ENCODE peak calls at places on chromosomes 11 and 22, in four cellular contexts. K, A, N and D are unnamed samples.

GRCh38 chr22:16963189-16963945 is 44.7 kb downstream of the GAB4 start:
- DNase-seq in K (no peak), A (no peak), N (no peak), D (no peak)

GRCh38 chr22:35418726-35419125 is 18.8 kb downstream of the MCM5 start:
- DNase-seq in K (no peak), A (no peak), N (no peak), D (no peak)

GRCh38 chr11:120835601-120836228 is 188.2 kb upstream of the TBCEL start:
- DNase-seq in K (no peak), A (peak; percentile 12), N (no peak), D (no peak)

GRCh38 chr11:110434952-110435779 is 5.4 kb downstream of the FDX1 start:
- DNase-seq in K (no peak), A (no peak), N (peak; percentile 69), D (peak; percentile 22)

GRCh38 chr11:32870676-32871075 is 21.9 kb upstream of the QSER1 start:
- DNase-seq in K (peak; percentile 44), A (no peak), N (peak; percentile 82), D (no peak)

GRCh38 chr22:24694971-24695928 is 79.3 kb downstream of the PIWIL3 start:
- DNase-seq in K (no peak), A (no peak), N (peak; percentile 21), D (no peak)

GRCh38 chr11:96145163-96145585 is 197.8 kb downstream of the MAML2 start:
- DNase-seq in K (no peak), A (no peak), N (no peak), D (peak; percentile 28)

GRCh38 chr11:67120881-67121710 is 2.0 kb downstream of the KDM2A start:
- DNase-seq in K (no peak), A (peak; percentile 45), N (no peak), D (peak; percentile 56)

GRCh38 chr11:119470316-119471266 is 47.6 kb upstream of the THY1 start:
- DNase-seq in K (no peak), A (peak; percentile 96), N (no peak), D (peak; percentile 75)
- H2AFZ ChIP-seq in K (no peak overlapping the region), A (peak overlapping the region; percentile 81), N (no peak overlapping the region), D (no peak overlapping the region)

GRCh38 chr22:31160328-31160978 is 471 bp downstream of the RNF185 start:
- DNase-seq in K (no peak), A (peak; percentile 31), N (no peak), D (no peak)
- H2AFZ ChIP-seq in K (peak overlapping the region; percentile 99), A (peak overlapping the region; percentile 88), N (peak overlapping the region; percentile 94), D (peak overlapping the region; percentile 97)

GRCh38 chr11:106482920-106483761 is 405.7 kb downstream of the AASDHPPT start:
- DNase-seq in K (peak; percentile 37), A (peak; percentile 84), N (no peak), D (peak; percentile 66)
- H2AFZ ChIP-seq in K (peak overlapping the region; percentile 40), A (peak overlapping the region; percentile 76), N (peak overlapping the region; percentile 44), D (no peak overlapping the region)

DNA sequence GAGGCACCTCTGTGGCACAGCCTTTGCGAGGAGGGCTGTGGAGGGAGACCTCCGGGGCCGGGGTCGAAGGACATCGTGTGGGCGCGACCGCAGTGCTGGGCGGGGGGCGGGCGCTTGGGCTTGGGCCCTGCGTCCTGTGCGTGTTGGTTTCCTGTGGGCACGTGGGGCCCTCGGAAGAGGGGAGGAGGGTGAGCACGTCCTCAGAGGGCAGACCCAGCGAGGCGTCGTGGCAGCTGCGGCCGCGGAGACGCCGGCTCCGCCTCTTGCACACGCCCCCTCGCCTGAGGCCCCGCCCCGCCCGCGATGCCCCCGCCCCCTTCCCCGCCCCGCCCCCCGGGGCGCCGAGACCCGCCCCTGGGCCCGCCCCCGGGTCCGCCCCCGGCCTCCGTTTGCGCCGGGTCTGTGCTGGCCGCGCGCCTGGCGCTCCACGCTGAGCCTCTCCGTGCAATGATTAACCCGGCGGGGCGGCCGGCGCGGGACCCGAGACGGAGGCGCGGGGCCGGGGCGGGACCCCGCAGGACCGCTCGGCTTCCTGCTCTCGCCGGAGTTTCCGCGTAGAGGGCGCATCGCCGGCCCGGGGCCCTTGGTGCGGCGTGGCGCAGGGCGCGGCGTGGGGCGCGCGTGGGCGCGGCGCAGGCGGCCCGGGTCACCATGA is at the start of gene PRR5:
- DNase-seq in K (peak; percentile 89), A (peak; percentile 91), N (peak; percentile 71), D (peak; percentile 40)
- H2AFZ ChIP-seq in K (no peak within 1 kb of the TSS), A (peak within 1 kb of the TSS; percentile 91), N (peak within 1 kb of the TSS; percentile 91), D (peak within 1 kb of the TSS; percentile 86)

GRCh38 chr11:13314676-13315394 is 37.2 kb downstream of the BMAL1 start:
- DNase-seq in K (peak; percentile 57), A (peak; percentile 28), N (no peak), D (no peak)

GRCh38 chr11:13318498-13319295 is 41.1 kb downstream of the BMAL1 start:
- DNase-seq in K (no peak), A (no peak), N (no peak), D (no peak)

GRCh38 chr11:13317293-13318080 is 39.9 kb downstream of the BMAL1 start:
- DNase-seq in K (no peak), A (no peak), N (no peak), D (no peak)

GRCh38 chr11:13315517-13316432 is 38.2 kb downstream of the BMAL1 start:
- DNase-seq in K (no peak), A (no peak), N (no peak), D (no peak)

DNA sequence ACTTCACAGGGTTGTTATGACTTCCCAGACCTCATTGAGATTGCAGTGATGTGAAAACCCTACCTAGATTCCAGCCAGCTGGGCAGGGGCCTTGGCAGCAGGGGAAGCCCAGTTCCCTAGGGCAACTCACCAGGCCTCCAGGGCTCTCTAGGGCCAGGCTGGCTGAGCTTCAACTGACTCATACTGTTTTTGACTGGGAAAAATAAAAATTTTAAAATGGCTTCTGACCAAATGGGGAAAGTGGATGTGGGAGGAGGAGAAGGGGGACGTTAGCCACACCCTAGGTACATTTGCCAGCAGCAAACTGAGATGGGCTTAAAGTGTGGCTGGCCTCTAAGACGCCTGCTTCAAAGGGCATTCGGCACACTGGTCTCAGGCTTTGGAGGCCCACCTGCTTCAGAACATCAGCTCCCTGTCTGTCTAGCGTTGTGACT is 39.0 kb downstream of the BMAL1 start:
- DNase-seq in K (no peak), A (peak; percentile 55), N (no peak), D (peak; percentile 78)
- H2AFZ ChIP-seq in K (no peak overlapping the region), A (peak overlapping the region; percentile 5), N (no peak overlapping the region), D (peak overlapping the region; percentile 48)